ENCODE peak calls at places on chromosome 4, in four cellular contexts. K is GM12878, V is K562, E is SK-N-SH. W is an unnamed sample.

GRCh38 chr4:128427832-128428366 is 140.3 kb upstream of the PGRMC2 start:
- DNase-seq in V (peak), E (peak), K (no peak), W (peak)

GRCh38 chr4:139833131-139833930 is 167.7 kb downstream of the MGST2 start:
- DNase-seq in E (no peak), V (no peak), K (no peak), W (no peak)

GRCh38 chr4:182219400-182219799 is 23.8 kb upstream of the TENM3 start:
- DNase-seq in V (no peak), K (no peak), E (no peak), W (peak)

GRCh38 chr4:13988347-13989265 is 361.1 kb upstream of the BOD1L1 start:
- DNase-seq in E (no peak), K (no peak), V (no peak), W (peak)

GRCh38 chr4:6888506-6889071 is 21.0 kb upstream of the TBC1D14 start:
- DNase-seq in K (no peak), E (no peak), V (no peak), W (no peak)

GRCh38 chr4:15586046-15586445 is 69.1 kb downstream of the FBXL5 start:
- DNase-seq in K (no peak), E (no peak), V (no peak), W (no peak)

GRCh38 chr4:78638324-78639172 is 87.0 kb downstream of the ANXA3 start:
- DNase-seq in V (no peak), K (peak), E (no peak), W (no peak)

GRCh38 chr4:187922274-187922673 is 73.3 kb upstream of the ZFP42 start:
- DNase-seq in K (no peak), E (no peak), V (no peak), W (peak)

GRCh38 chr4:119832731-119833233 is 204.2 kb upstream of the PDE5A start:
- DNase-seq in K (no peak), E (no peak), V (no peak), W (no peak)

GRCh38 chr4:115113382-115114106 is at the start of gene NDST4:
- DNase-seq in K (no peak), E (no peak), V (no peak), W (no peak)

GRCh38 chr4:23369331-23369730 is 520.5 kb downstream of the PPARGC1A start:
- DNase-seq in V (no peak), K (no peak), E (no peak), W (no peak)
- TF ChIP-seq RFX5 in V (no peak), K (no peak), E (no peak), W (no peak)

DNA sequence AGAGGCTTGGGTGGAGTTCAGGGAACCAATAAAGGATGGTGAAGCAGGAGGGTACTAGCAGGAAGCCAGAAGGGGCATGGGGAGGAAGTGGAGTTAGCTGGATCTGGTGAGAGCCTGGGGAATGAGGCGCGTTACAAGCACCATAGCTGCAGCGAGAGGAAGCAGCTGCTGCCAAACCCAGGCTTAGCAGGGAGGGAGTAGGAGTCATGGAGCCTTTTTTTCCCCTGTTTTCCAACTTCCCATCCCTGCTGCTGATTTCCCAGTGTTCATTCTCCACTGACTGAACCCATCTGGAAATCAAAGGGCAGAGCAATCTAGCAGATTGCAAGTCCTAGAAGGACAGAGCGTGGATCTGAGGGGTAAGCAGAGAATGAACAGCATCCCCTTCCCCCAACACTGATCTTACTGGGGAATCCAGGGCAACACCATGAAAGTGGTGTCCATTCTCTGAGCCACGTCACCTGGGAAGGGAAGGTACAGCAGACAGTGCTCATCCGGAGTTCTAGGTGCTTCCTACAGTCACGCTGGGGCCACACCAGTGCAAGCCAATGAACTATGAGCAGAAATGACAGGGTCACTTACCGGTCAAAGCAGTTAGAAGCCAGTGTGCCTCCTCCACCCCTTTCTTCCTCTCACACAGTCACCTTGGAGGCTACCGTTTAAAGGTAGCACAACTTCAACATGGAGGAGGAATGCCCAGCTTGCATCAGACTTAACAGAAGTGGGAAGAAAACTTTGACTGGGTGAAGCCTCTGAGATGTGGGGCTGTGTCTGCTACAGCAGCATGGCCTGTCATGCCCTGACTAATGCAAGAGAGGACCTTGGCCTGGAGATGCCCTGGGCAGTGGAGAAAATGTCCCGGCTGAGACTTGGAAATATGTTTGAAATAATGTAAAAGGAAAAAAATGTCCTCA is 36.7 kb downstream of the SMIM20 start:
- DNase-seq in E (peak), K (no peak), V (no peak), W (no peak)
- H2AFZ ChIP-seq in E (no peak), K (no peak), V (no peak), W (no peak)

DNA sequence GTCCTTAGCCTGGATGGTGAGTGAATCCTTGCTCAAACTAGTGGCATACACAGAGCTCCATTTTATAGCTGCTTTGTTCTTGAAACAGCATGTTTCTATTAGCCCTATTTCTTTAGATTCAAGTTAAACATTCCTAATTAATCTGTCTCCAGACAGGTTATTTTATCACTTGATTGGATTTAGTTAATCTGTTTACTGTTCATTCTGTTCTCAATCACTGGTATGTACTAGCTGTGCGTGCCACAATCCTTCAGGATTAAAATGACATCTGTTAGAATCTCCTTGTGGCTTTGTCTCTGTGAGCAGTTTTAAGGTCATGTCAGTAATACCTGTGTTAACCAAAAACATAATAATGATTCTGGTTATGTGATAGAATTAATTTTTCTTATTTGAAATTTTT is 36.5 kb downstream of the PTPN13 start:
- DNase-seq in E (peak), V (no peak), K (no peak), W (no peak)
- TF ChIP-seq RCOR1 in E (peak), V (no peak), K (no peak), W (no peak)

GRCh38 chr4:55723403-55723802 is 87.3 kb upstream of the NMU start:
- DNase-seq in V (peak), K (no peak), E (no peak), W (no peak)

GRCh38 chr4:55725057-55725456 is 89.0 kb upstream of the NMU start:
- DNase-seq in K (no peak), V (no peak), E (peak), W (no peak)

GRCh38 chr4:55729306-55730142 is 90.1 kb upstream of the EXOC1L start:
- DNase-seq in V (peak), E (no peak), K (no peak), W (no peak)

GRCh38 chr4:55730143-55730931 is 89.3 kb upstream of the EXOC1L start:
- DNase-seq in K (no peak), V (peak), E (no peak), W (no peak)

DNA sequence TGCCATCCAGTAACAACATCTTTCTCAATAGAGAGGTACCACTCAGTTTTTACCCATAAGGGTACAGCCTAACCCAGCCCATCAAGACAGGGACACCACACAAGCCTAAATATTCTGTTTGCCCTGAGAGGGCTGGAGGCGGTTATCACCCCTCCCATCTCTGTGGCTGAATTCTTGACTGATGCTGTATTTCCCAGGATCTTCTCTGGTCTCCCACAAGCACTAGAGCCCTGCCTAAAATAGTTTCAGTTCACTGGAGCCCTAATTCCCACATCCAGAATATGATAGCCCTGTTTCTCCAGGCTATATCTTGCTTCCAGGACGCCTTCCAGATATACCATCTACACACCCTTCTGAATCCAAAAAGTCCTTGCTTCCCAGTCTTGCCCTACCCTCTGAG is 91.6 kb upstream of the NMU start:
- DNase-seq in K (no peak), E (no peak), V (no peak), W (no peak)
- TF ChIP-seq RFX5 in K (no peak), E (no peak), V (no peak), W (no peak)

GRCh38 chr4:181007751-181008150 is 1235.5 kb upstream of the TENM3 start:
- DNase-seq in K (no peak), E (no peak), V (no peak), W (no peak)

GRCh38 chr4:181008164-181008563 is 1235.0 kb upstream of the TENM3 start:
- DNase-seq in V (no peak), E (no peak), K (no peak), W (no peak)

GRCh38 chr4:181004056-181004455 is 1239.1 kb upstream of the TENM3 start:
- DNase-seq in V (no peak), E (no peak), K (no peak), W (no peak)

DNA sequence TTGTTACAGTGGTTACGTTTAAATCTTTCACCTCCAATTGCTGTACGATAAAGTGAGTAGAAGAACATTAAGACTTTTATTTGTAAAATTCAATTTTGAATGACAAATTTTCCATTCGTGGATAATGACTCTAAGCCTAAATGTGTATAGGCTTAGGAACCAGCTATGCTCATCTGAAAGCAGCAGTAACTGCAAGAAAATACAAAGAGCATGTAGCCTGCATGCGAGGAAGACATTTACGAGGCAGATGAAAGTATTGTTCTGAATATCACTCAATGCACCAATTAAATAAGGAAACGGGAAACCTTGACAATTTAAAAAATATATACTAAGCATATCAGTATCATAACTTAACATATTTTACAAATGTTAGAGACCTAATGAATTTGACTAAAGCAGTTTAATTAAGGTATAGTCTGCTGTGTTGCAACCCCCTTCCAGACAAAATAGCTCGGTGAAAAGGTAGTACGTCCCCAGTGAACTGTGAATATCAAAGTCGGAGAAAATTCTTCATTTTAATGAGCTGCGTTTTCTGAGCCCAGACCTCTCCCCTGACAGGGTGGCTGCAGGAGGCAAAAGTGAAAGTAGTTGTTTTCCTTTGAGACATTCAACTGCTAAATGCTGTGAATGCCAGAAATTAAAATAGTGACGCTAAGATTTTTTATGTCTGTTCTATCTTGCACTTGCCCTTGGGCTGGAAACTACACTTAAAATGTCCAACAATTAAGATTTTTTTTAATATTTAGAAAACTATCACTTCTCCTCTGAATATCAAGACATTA is 1236.5 kb upstream of the TENM3 start:
- DNase-seq in V (no peak), E (no peak), K (no peak), W (no peak)
- H2AFZ ChIP-seq in V (no peak), E (no peak), K (no peak), W (no peak)

DNA sequence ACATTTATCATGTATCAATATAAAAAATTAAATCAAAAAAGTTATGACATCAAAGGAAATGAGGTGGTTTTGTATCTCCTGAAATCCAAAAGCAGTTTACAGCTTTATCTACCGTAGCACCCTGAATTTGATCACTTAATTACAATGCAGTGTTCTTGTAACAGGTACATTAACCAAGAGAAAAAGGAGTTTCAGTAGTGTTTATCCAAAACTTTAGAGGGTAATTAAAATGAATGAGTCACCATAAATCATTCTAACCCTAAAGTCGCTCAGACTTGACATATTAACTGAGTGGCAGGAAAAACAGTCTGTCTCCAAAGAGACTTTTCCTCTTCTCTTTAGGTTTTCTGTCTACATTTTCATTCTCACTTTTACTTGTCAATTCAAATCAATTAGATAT is 907.6 kb upstream of the EPHA5 start:
- DNase-seq in E (no peak), K (no peak), V (no peak), W (no peak)
- TF ChIP-seq RCOR1 in E (no peak), K (no peak), V (no peak), W (no peak)

DNA sequence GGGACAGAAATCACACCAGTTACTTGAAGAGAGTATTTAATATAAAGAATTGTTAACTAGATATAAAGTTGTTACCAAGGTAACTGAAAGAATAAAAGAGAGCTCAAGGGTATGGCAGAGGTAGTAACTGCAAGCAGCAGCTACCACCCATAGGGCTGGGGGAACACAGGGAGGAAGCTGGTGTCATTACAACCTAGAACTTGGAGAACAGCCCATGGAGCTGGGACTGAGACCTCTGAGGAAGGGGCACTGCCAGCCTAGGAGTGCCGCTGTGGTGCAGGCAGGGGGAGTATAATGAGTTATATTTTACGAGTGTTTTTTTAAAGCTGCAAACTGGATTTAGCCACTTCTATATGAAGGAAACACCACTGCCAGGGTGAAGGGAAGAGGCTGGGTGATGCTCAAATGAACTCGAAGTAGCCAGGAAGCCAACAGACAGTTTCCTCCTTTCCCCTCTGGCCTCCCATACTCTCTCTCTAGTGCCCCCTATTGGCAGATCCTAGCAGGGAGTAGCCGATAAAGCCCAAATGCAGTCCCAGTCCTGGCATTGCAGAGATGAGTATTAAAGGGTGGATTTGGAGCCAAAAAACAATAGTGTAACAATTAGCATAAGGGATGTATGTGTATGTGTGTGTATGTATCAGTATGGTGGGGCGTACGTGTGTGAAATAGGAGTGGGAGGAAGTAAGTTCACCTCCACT is 213.7 kb upstream of the LDB2 start:
- DNase-seq in K (no peak), E (peak), V (peak), W (no peak)
- TF ChIP-seq RFX5 in K (no peak), E (no peak), V (no peak), W (no peak)

DNA sequence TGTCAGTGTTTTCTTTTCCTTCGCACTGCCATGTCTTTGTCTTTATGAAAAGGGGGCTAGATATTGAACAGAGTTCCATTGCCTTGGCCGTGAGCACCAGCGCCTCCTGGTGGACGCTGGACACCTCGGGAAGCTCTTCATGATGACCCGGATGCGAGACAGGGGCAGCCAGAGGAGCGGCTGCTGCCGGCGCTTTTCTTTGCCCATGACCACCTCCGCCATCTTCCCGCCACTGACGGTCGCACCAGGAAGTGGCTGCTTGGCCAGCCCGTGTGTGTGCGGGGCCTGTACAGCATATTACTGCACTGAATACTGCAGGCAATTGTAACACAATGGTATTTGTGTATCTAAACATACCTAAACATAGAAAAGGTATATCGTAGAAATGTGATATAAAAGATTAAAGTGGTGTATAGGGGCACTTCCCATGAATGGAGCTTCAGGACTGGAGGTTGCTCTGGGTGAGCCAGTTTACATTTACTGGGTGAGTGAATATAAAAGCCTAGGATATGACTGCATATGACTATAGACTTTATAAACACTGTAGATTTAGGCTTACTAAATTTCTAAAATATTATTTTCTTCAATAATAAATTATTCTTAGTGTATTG is 15.8 kb upstream of the GRIA2 start:
- DNase-seq in V (peak), K (no peak), E (peak), W (peak)
- H2AFZ ChIP-seq in V (peak), K (no peak), E (no peak), W (no peak)

W was measured in IMR-90.